ENCODE peak calls at places on chromosomes 12 and 14, in nine cellular contexts. H is neural crest cell; A is HFFc6; D is psoas muscle; S is thoracic aorta; V is HCT116; G is CD4-positive, alpha-beta T cell; R is neural progenitor cell; W is suprapubic skin. B is an unnamed sample.
A peak's percentile ranks its signal among the peaks of the same experiment; 100 is the strongest.

GRCh38 chr14:36996133-36996856 is 176.1 kb downstream of the SLC25A21 start:
- DNase-seq in H (no peak), A (peak; percentile 62), D (no peak), S (no peak), V (no peak), G (no peak), R (no peak), W (no peak), B (no peak)

GRCh38 chr12:71710276-71711125 is 24.6 kb downstream of the TMEM19 start:
- DNase-seq in H (no peak), A (peak; percentile 82), D (no peak), S (no peak), V (peak; percentile 92), G (no peak), R (no peak), W (no peak), B (no peak)

GRCh38 chr14:97976861-97977260 is 1179.7 kb downstream of the VRK1 start:
- DNase-seq in H (no peak), A (no peak), D (peak; percentile 74), S (no peak), V (no peak), G (no peak), R (no peak), W (peak; percentile 81), B (no peak)

GRCh38 chr14:92657457-92658142 is 90.8 kb downstream of the LGMN start:
- DNase-seq in H (no peak), A (no peak), D (peak; percentile 80), S (no peak), V (no peak), G (no peak), R (no peak), W (no peak), B (no peak)

GRCh38 chr12:55789171-55789570 is 28.4 kb downstream of the SARNP start:
- DNase-seq in H (no peak), A (no peak), D (no peak), S (no peak), V (no peak), G (no peak), R (no peak), W (no peak), B (no peak)

GRCh38 chr12:89208661-89209096 is 143.6 kb downstream of the DUSP6 start:
- DNase-seq in H (no peak), A (no peak), D (no peak), S (no peak), V (no peak), G (no peak), R (no peak), W (no peak), B (no peak)

GRCh38 chr12:124567035-124567672 is at the start of gene NCOR2:
- DNase-seq in H (peak; percentile 39), A (no peak), D (peak; percentile 71), S (no peak), V (no peak), G (peak; percentile 40), R (peak; percentile 85), W (no peak), B (no peak)

GRCh38 chr12:46585854-46586621 is 213.5 kb upstream of the SLC38A2 start:
- DNase-seq in H (peak; percentile 45), A (peak; percentile 38), D (no peak), S (no peak), V (peak; percentile 16), G (peak; percentile 67), R (peak; percentile 88), W (no peak), B (no peak)

GRCh38 chr14:44372807-44373497 is 134.1 kb downstream of the FSCB start:
- DNase-seq in H (no peak), A (no peak), D (no peak), S (no peak), V (no peak), G (no peak), R (no peak), W (no peak), B (no peak)

GRCh38 chr12:127280393-127281275 is 986.3 kb upstream of the TMEM132C start:
- DNase-seq in H (peak; percentile 78), A (no peak), D (peak; percentile 58), S (no peak), V (peak; percentile 62), G (peak; percentile 48), R (peak; percentile 85), W (no peak), B (peak; percentile 82)

GRCh38 chr12:54306925-54307731 is 6.3 kb upstream of the NFE2 start:
- DNase-seq in H (no peak), A (no peak), D (peak; percentile 80), S (peak; percentile 29), V (peak; percentile 78), G (no peak), R (no peak), W (peak; percentile 86), B (no peak)

GRCh38 chr12:124005736-124006581 is 32.9 kb downstream of the ZNF664 start:
- DNase-seq in H (no peak), A (no peak), D (no peak), S (no peak), V (no peak), G (no peak), R (no peak), W (no peak), B (no peak)

GRCh38 chr12:82797480-82797879 is 110.8 kb downstream of the TMTC2 start:
- DNase-seq in H (no peak), A (no peak), D (no peak), S (no peak), V (no peak), G (no peak), R (no peak), W (no peak), B (no peak)

GRCh38 chr12:46386877-46387629 is 14.5 kb upstream of the SLC38A2 start:
- DNase-seq in H (no peak), A (no peak), D (no peak), S (no peak), V (no peak), G (no peak), R (peak; percentile 34), W (no peak), B (no peak)

GRCh38 chr14:70642313-70643235 is 858 bp downstream of the TTC9 start:
- DNase-seq in H (peak; percentile 32), A (no peak), D (no peak), S (no peak), V (no peak), G (no peak), R (peak; percentile 9), W (no peak), B (no peak)

GRCh38 chr12:88577537-88577936 is 2.7 kb downstream of the KITLG start:
- DNase-seq in H (no peak), A (peak; percentile 37), D (no peak), S (no peak), V (peak; percentile 43), G (no peak), R (no peak), W (no peak), B (no peak)

GRCh38 chr12:13718271-13718670 is 263.1 kb downstream of the GRIN2B start:
- DNase-seq in H (no peak), A (no peak), D (no peak), S (no peak), V (no peak), G (no peak), R (no peak), W (no peak), B (no peak)

GRCh38 chr12:14283489-14284144 is 81.9 kb upstream of the ATF7IP start:
- DNase-seq in H (no peak), A (no peak), D (no peak), S (no peak), V (no peak), G (no peak), R (peak; percentile 47), W (no peak), B (no peak)

DNA sequence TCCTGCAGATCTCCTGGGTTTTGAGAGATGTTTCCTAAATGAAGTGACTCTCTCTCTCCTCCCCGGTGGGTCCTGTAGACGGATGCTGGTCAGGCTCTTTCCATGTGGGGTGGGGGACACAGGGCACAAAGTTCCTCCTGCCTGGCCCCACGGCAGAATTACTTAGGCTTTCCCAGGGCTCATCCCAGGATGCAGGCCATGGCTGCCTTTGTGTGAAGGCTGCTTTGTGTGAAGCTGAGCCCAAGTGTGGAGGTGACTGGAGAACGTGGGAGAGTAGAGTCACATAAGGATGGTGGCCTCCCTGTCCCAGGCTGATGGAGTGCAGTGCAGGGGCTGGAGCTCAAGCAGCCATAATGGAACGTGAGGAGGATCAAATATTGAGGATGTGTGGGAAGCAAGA is 200.2 kb downstream of the ADGRD1 start:
- DNase-seq in H (no peak), A (no peak), D (no peak), S (no peak), V (no peak), G (no peak), R (no peak), W (no peak), B (no peak)
- TF ChIP-seq CTCF in H (no peak), A (no peak), D (no peak), S (no peak), V (no peak), G (no peak), R (no peak), W (no peak), B (no peak)

GRCh38 chr12:20549115-20549719 is 145.9 kb upstream of the SLCO1C1 start:
- DNase-seq in H (peak; percentile 16), A (no peak), D (no peak), S (no peak), V (peak; percentile 34), G (no peak), R (peak; percentile 21), W (no peak), B (no peak)
- TF ChIP-seq CTCF in H (peak; percentile 78), A (peak; percentile 85), D (peak; percentile 47), S (peak; percentile 49), V (peak; percentile 78), G (no peak), R (peak; percentile 68), W (no peak), B (peak; percentile 77)

DNA sequence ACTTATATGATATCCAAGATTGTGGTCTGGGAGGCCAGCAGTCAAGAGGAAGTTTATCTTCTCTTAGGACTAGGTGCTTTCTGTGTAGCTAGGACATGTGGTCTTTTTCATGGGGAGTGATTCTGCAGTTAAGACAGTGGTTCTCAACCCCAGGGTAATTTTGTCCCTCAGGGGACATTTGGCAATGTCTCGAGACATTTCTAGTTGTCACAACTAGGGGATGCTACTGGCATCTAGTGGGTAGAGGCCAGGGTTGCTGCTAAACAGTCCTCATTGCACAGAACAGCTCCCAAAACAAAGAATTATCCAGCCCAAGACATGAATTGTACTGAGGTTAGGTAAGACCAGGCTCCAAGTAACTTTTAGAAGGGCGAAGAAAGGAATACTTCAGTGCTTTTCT is 20.0 kb downstream of the AMDHD1 start:
- DNase-seq in H (no peak), A (no peak), D (no peak), S (no peak), V (peak; percentile 18), G (no peak), R (peak; percentile 54), W (no peak), B (no peak)
- TF ChIP-seq CTCF in H (peak; percentile 30), A (no peak), D (no peak), S (no peak), V (peak; percentile 59), G (no peak), R (peak; percentile 57), W (no peak), B (peak; percentile 45)

GRCh38 chr14:75769047-75769685 is 108.1 kb downstream of the TTLL5 start:
- DNase-seq in H (no peak), A (no peak), D (no peak), S (no peak), V (no peak), G (no peak), R (no peak), W (no peak), B (no peak)

DNA sequence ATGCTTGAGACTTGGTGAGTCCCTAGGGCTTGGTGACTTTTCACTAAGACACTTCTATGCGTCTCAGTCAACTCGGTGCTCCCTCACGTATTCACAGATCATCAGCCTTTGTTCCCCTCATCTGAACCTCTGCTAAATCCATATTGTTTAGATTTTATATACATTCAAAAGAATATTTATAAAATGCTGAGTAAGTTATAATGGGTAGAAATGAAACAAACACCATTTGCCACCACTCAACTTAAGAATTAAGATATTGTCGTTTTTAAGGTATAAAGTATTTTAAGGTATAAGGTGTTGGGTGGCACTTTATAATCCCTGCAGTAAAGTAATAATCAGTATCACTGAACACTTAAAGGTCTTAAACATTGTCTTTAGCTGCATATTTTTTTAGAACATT is 103.0 kb downstream of the TTLL5 start:
- DNase-seq in H (no peak), A (no peak), D (no peak), S (no peak), V (no peak), G (no peak), R (no peak), W (no peak), B (no peak)
- TF ChIP-seq CTCF in H (no peak), A (no peak), D (no peak), S (no peak), V (no peak), G (no peak), R (no peak), W (no peak), B (no peak)

B was measured in type B pancreatic cell.